ENCODE peak calls at places on chromosomes 7 and 10, in four cellular contexts. I is K562, Y is GM12878, W is HepG2. X is an unnamed sample.

GRCh38 chr7:114109299-114109698 is 190.5 kb upstream of the PPP1R3A start:
- DNase-seq in W (no peak), Y (no peak), I (no peak), X (no peak)

GRCh38 chr7:16889851-16890443 is 8.2 kb upstream of the AGR3 start:
- DNase-seq in Y (no peak), W (no peak), I (no peak), X (no peak)

GRCh38 chr10:73509695-73510094 is 13.9 kb upstream of the PPP3CB start:
- DNase-seq in I (no peak), W (no peak), Y (no peak), X (no peak)

GRCh38 chr10:69685802-69686585 is 55.9 kb downstream of the FAM241B start:
- DNase-seq in W (no peak), Y (no peak), I (no peak), X (no peak)

GRCh38 chr10:120593693-120594092 is 136.7 kb downstream of the PLPP4 start:
- DNase-seq in I (no peak), Y (no peak), W (no peak), X (no peak)

GRCh38 chr7:43303740-43304241 is 191.3 kb downstream of the HECW1 start:
- DNase-seq in I (peak), Y (no peak), W (no peak), X (no peak)

GRCh38 chr7:142709921-142710320 is 39.4 kb upstream of the PRSS1 start:
- DNase-seq in W (no peak), I (peak), Y (no peak), X (no peak)

GRCh38 chr10:110423650-110424049 is 74.1 kb upstream of the DUSP5 start:
- DNase-seq in I (no peak), Y (no peak), W (no peak), X (no peak)

GRCh38 chr7:121395494-121395960 is 581 bp downstream of the FAM3C start:
- DNase-seq in W (peak), Y (no peak), I (peak), X (peak)

GRCh38 chr7:120996333-120996982 is 7.9 kb downstream of the CPED1 start:
- DNase-seq in Y (no peak), I (peak), W (no peak), X (no peak)

GRCh38 chr7:128459394-128459878 is 3.8 kb downstream of the HILPDA start:
- DNase-seq in I (peak), W (peak), Y (peak), X (peak)

GRCh38 chr7:45874408-45875131 is 1.7 kb upstream of the CCDC201 start:
- DNase-seq in W (peak), Y (no peak), I (no peak), X (no peak)

GRCh38 chr10:97040706-97041105 is 145.1 kb downstream of the SLIT1 start:
- DNase-seq in W (no peak), Y (no peak), I (no peak), X (no peak)

GRCh38 chr7:75642810-75643486 is 95.8 kb downstream of the HIP1 start:
- DNase-seq in I (peak), W (peak), Y (peak), X (peak)

GRCh38 chr10:103618575-103619423 is 125.3 kb downstream of the NEURL1 start:
- DNase-seq in W (no peak), I (peak), Y (no peak), X (no peak)

GRCh38 chr7:97982647-97983046 is 7.3 kb downstream of the OCM2 start:
- DNase-seq in W (no peak), I (no peak), Y (no peak), X (no peak)

GRCh38 chr10:109007514-109007913 is 915.8 kb downstream of the XPNPEP1 start:
- DNase-seq in I (no peak), Y (no peak), W (no peak), X (no peak)

GRCh38 chr7:38932509-38933168 is 23.6 kb upstream of the VPS41 start:
- DNase-seq in Y (peak), I (peak), W (peak), X (peak)

GRCh38 chr10:32005050-32005449 is 51.2 kb downstream of the KIF5B start:
- DNase-seq in I (peak), W (peak), Y (peak), X (peak)

DNA sequence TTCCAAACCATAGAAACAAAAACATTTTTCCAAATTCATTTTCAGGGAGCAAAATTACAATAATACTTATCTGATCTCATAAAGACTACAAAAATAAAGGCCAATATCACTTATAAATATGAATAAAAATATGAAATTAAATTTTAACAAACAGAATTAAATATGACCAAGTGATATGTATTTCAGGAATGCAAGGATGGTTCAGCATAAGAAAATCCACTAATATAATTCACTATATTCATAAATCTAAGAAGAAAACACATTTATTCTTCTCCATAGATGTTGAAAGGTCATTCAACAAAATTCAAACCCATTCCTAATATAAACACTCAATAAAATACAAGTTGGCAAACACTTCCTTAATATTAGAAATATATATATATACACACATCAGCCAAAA is 115.2 kb upstream of the TMEM168 start:
- DNase-seq in I (no peak), W (no peak), Y (no peak), X (no peak)
- TF ChIP-seq FOXK2 in I (no peak), W (no peak), Y (no peak), X (no peak)

DNA sequence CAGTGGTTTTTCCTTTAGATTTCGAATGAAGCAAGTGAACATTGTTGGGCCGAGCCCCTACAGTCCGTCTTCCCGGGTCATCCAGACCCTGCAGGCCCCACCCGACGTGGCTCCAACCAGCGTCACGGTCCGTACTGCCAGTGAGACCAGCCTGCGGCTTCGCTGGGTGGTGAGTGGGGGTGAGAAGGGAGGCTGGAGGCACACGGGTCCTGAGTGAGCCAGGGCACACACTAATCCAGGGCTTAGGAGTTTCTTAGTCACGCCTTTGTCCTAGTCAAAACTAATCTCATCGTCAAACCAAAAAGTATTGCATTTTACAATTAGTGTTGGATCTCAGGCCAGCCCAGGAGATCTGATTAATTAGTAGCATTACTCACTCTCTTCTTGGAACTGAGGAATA is 568.8 kb upstream of the FOXK1 start:
- DNase-seq in Y (no peak), W (no peak), I (no peak), X (no peak)
- TF ChIP-seq FOXK2 in Y (no peak), W (no peak), I (no peak), X (no peak)

GRCh38 chr10:24488631-24489030 is 235.1 kb downstream of the ARHGAP21 start:
- DNase-seq in I (no peak), W (peak), Y (no peak), X (no peak)
- TF ChIP-seq FOXK2 in I (no peak), W (no peak), Y (no peak), X (no peak)

GRCh38 chr7:79272066-79272669 is 181.3 kb downstream of the MAGI2 start:
- DNase-seq in W (peak), Y (no peak), I (peak), X (peak)
- TF ChIP-seq FOXK2 in W (no peak), Y (no peak), I (no peak), X (no peak)